ENCODE peak calls at places on chromosome 2, in eight cellular contexts. C, F, K, U, B, X, M and V are unnamed samples.

GRCh38 chr2:203730076-203730729 is 23.8 kb downstream of the CD28 start:
- DNase-seq in M (no peak), F (peak), X (peak), B (no peak), K (no peak), C (no peak), U (no peak), V (no peak)

GRCh38 chr2:109382946-109383345 is 230.8 kb downstream of the SEPTIN10 start:
- DNase-seq in X (no peak), K (no peak), C (peak), F (no peak), U (no peak), B (peak), M (peak), V (peak)

GRCh38 chr2:222707689-222708273 is 36.3 kb downstream of the MOGAT1 start:
- DNase-seq in X (no peak), F (no peak), U (no peak), M (no peak), B (no peak), C (no peak), K (no peak), V (no peak)

GRCh38 chr2:185466915-185467314 is 271.7 kb upstream of the FSIP2 start:
- DNase-seq in B (no peak), F (peak), X (no peak), K (no peak), C (no peak), U (no peak), M (no peak), V (no peak)

GRCh38 chr2:202035089-202035940 is 1.7 kb downstream of the FZD7 start:
- DNase-seq in M (no peak), B (peak), K (no peak), C (peak), U (no peak), F (no peak), X (peak), V (no peak)

GRCh38 chr2:184597571-184597980 is 753 bp upstream of the ZNF804A start:
- DNase-seq in C (peak), K (no peak), B (no peak), M (peak), F (peak), U (no peak), X (no peak), V (peak)

GRCh38 chr2:209577376-209578357 is 153.8 kb downstream of the MAP2 start:
- DNase-seq in U (no peak), X (no peak), F (peak), C (peak), K (no peak), B (no peak), M (no peak), V (peak)

GRCh38 chr2:97936199-97936598 is 59.5 kb downstream of the TMEM131 start:
- DNase-seq in U (peak), B (no peak), M (no peak), F (peak), X (no peak), C (peak), K (no peak), V (no peak)

GRCh38 chr2:105626391-105626990 is 118.2 kb upstream of the NCK2 start:
- DNase-seq in K (no peak), B (no peak), C (no peak), F (no peak), U (no peak), M (no peak), X (no peak), V (no peak)

GRCh38 chr2:140136366-140136765 is 1356.2 kb upstream of the NXPH2 start:
- DNase-seq in C (no peak), X (no peak), B (no peak), U (no peak), F (no peak), M (no peak), K (no peak), V (no peak)

GRCh38 chr2:102197389-102198137 is 10.7 kb downstream of the IL1RL2 start:
- DNase-seq in C (no peak), X (no peak), U (no peak), F (no peak), M (no peak), B (no peak), K (no peak), V (no peak)

GRCh38 chr2:157777425-157777824 is 98.7 kb downstream of the ACVR1 start:
- DNase-seq in M (no peak), C (peak), B (peak), X (peak), U (peak), F (peak), K (no peak), V (peak)

GRCh38 chr2:42618116-42618515 is 49.7 kb downstream of the MTA3 start:
- DNase-seq in K (no peak), M (no peak), U (no peak), B (no peak), F (no peak), X (no peak), C (no peak), V (no peak)

GRCh38 chr2:32864761-32865160 is 82.0 kb upstream of the LTBP1 start:
- DNase-seq in K (no peak), X (no peak), M (no peak), B (no peak), C (no peak), F (no peak), U (no peak), V (no peak)

GRCh38 chr2:24021122-24021998 is 11.5 kb downstream of the MFSD2B start:
- DNase-seq in C (peak), B (no peak), X (no peak), U (peak), M (no peak), K (no peak), F (no peak), V (no peak)

GRCh38 chr2:239155806-239156480 is 244.9 kb downstream of the HDAC4 start:
- DNase-seq in B (peak), C (no peak), K (no peak), F (no peak), X (no peak), U (no peak), M (no peak), V (no peak)

GRCh38 chr2:146414456-146414855 is 1430.4 kb upstream of the ACVR2A start:
- DNase-seq in C (no peak), M (no peak), B (no peak), F (no peak), U (no peak), K (no peak), X (no peak), V (no peak)

GRCh38 chr2:54454922-54455583 is 1.1 kb upstream of the SPTBN1 start:
- DNase-seq in M (peak), U (peak), X (no peak), F (peak), C (peak), B (peak), K (no peak), V (peak)